ENCODE peak calls at places on chromosome 2, in four cellular contexts. One of them, this sample, is unnamed.

GRCh38 chr2:100733344-100734187 is 86.4 kb upstream of the NPAS2 start:
- DNase-seq in GM12878: no peak
- DNase-seq in GM23338: peak; percentile 25
- DNase-seq in HepG2: peak; percentile 37
- DNase-seq in this sample: no peak

GRCh38 chr2:47819834-47820233 is 36.9 kb downstream of the MSH6 start:
- DNase-seq in GM12878: no peak
- DNase-seq in GM23338: no peak
- DNase-seq in HepG2: no peak
- DNase-seq in this sample: no peak

GRCh38 chr2:172096661-172097547 is 5.8 kb downstream of the DLX2 start:
- DNase-seq in GM12878: no peak
- DNase-seq in GM23338: peak; percentile 63
- DNase-seq in HepG2: no peak
- DNase-seq in this sample: no peak

GRCh38 chr2:144998435-144998834 is 478.5 kb upstream of the ZEB2 start:
- DNase-seq in GM12878: no peak
- DNase-seq in GM23338: no peak
- DNase-seq in HepG2: no peak
- DNase-seq in this sample: no peak

GRCh38 chr2:148701039-148701438 is 56.5 kb downstream of the EPC2 start:
- DNase-seq in GM12878: no peak
- DNase-seq in GM23338: no peak
- DNase-seq in HepG2: no peak
- DNase-seq in this sample: no peak

GRCh38 chr2:237632991-237633629 is 5.7 kb downstream of the LRRFIP1 start:
- DNase-seq in GM12878: no peak
- DNase-seq in GM23338: no peak
- DNase-seq in HepG2: no peak
- DNase-seq in this sample: no peak

GRCh38 chr2:134347756-134348155 is 93.9 kb downstream of the MGAT5 start:
- DNase-seq in GM12878: no peak
- DNase-seq in GM23338: peak; percentile 6
- DNase-seq in HepG2: no peak
- DNase-seq in this sample: no peak

GRCh38 chr2:186460465-186460864 is 25.6 kb upstream of the ZC3H15 start:
- DNase-seq in GM12878: no peak
- DNase-seq in GM23338: peak; percentile 53
- DNase-seq in HepG2: peak; percentile 68
- DNase-seq in this sample: no peak

GRCh38 chr2:144935736-144936135 is 415.8 kb upstream of the ZEB2 start:
- DNase-seq in GM12878: no peak
- DNase-seq in GM23338: no peak
- DNase-seq in HepG2: no peak
- DNase-seq in this sample: no peak

GRCh38 chr2:217650229-217650628 is 352.6 kb downstream of the TNS1 start:
- DNase-seq in GM12878: no peak
- DNase-seq in GM23338: peak; percentile 24
- DNase-seq in HepG2: no peak
- DNase-seq in this sample: no peak

GRCh38 chr2:181374741-181375675 is 82.2 kb upstream of the ITGA4 start:
- DNase-seq in GM12878: peak; percentile 42
- DNase-seq in GM23338: no peak
- DNase-seq in HepG2: no peak
- DNase-seq in this sample: no peak

GRCh38 chr2:140863713-140864112 is 1267.1 kb downstream of the LRP1B start:
- DNase-seq in GM12878: peak; percentile 13
- DNase-seq in GM23338: peak; percentile 76
- DNase-seq in HepG2: peak; percentile 51
- DNase-seq in this sample: no peak

GRCh38 chr2:191051825-191052778 is 38.1 kb upstream of the STAT1 start:
- DNase-seq in GM12878: peak; percentile 12
- DNase-seq in GM23338: peak; percentile 73
- DNase-seq in HepG2: peak; percentile 56
- DNase-seq in this sample: peak; percentile 14

GRCh38 chr2:160666019-160666676 is 172.5 kb upstream of the RBMS1 start:
- DNase-seq in GM12878: peak; percentile 17
- DNase-seq in GM23338: no peak
- DNase-seq in HepG2: peak; percentile 46
- DNase-seq in this sample: no peak

GRCh38 chr2:27378096-27378808 is 2.3 kb downstream of the ZNF513 start:
- DNase-seq in GM12878: no peak
- DNase-seq in GM23338: peak; percentile 35
- DNase-seq in HepG2: peak; percentile 25
- DNase-seq in this sample: no peak

GRCh38 chr2:128318776-128319456 is at the start of gene HS6ST1:
- DNase-seq in GM12878: no peak
- DNase-seq in GM23338: peak; percentile 91
- DNase-seq in HepG2: peak; percentile 69
- DNase-seq in this sample: peak; percentile 90

GRCh38 chr2:122029945-122030344 is 274.5 kb downstream of the TSN start:
- DNase-seq in GM12878: no peak
- DNase-seq in GM23338: no peak
- DNase-seq in HepG2: no peak
- DNase-seq in this sample: no peak

GRCh38 chr2:241074901-241075540 is 27.1 kb downstream of the MTERF4 start:
- DNase-seq in GM12878: no peak
- DNase-seq in GM23338: no peak
- DNase-seq in HepG2: no peak
- DNase-seq in this sample: no peak

GRCh38 chr2:88627856-88628568 is 748 bp upstream of the EIF2AK3 start:
- DNase-seq in GM12878: no peak
- DNase-seq in GM23338: peak; percentile 96
- DNase-seq in HepG2: no peak
- DNase-seq in this sample: peak; percentile 77

GRCh38 chr2:58194451-58194850 is 46.7 kb downstream of the FANCL start:
- DNase-seq in GM12878: no peak
- DNase-seq in GM23338: peak; percentile 9
- DNase-seq in HepG2: no peak
- DNase-seq in this sample: no peak

GRCh38 chr2:113175101-113175628 is 1.4 kb downstream of the PSD4 start:
- DNase-seq in GM12878: peak; percentile 87
- DNase-seq in GM23338: no peak
- DNase-seq in HepG2: no peak
- DNase-seq in this sample: no peak

GRCh38 chr2:187519419-187520120 is 34.7 kb downstream of the TFPI start:
- DNase-seq in GM12878: no peak
- DNase-seq in GM23338: peak; percentile 59
- DNase-seq in HepG2: no peak
- DNase-seq in this sample: no peak

GRCh38 chr2:202449344-202449743 is 73.2 kb downstream of the BMPR2 start:
- DNase-seq in GM12878: no peak
- DNase-seq in GM23338: no peak
- DNase-seq in HepG2: no peak
- DNase-seq in this sample: no peak

GRCh38 chr2:27369471-27370025 is 590 bp downstream of the EIF2B4 start:
- DNase-seq in GM12878: no peak
- DNase-seq in GM23338: peak; percentile 84
- DNase-seq in HepG2: no peak
- DNase-seq in this sample: no peak

GRCh38 chr2:201618744-201619654 is 24.3 kb downstream of the TMEM237 start:
- DNase-seq in GM12878: no peak
- DNase-seq in GM23338: peak; percentile 77
- DNase-seq in HepG2: no peak
- DNase-seq in this sample: peak; percentile 25

GRCh38 chr2:159706385-159706980 is 5.8 kb upstream of the MARCHF7 start:
- DNase-seq in GM12878: no peak
- DNase-seq in GM23338: no peak
- DNase-seq in HepG2: no peak
- DNase-seq in this sample: no peak

GRCh38 chr2:70325875-70326274 is 24.0 kb upstream of the FAM136A start:
- DNase-seq in GM12878: no peak
- DNase-seq in GM23338: no peak
- DNase-seq in HepG2: no peak
- DNase-seq in this sample: no peak

GRCh38 chr2:70321377-70321776 is 19.5 kb upstream of the FAM136A start:
- DNase-seq in GM12878: no peak
- DNase-seq in GM23338: no peak
- DNase-seq in HepG2: no peak
- DNase-seq in this sample: no peak

GRCh38 chr2:70322518-70322917 is 20.7 kb upstream of the FAM136A start:
- DNase-seq in GM12878: no peak
- DNase-seq in GM23338: no peak
- DNase-seq in HepG2: no peak
- DNase-seq in this sample: no peak
- H2AFZ ChIP-seq in GM12878: no peak overlapping the region
- H2AFZ ChIP-seq in GM23338: peak overlapping the region; percentile 38
- H2AFZ ChIP-seq in HepG2: no peak overlapping the region
- H2AFZ ChIP-seq in this sample: no peak overlapping the region

GRCh38 chr2:54572262-54572635 is 116.1 kb downstream of the SPTBN1 start:
- DNase-seq in GM12878: no peak
- DNase-seq in GM23338: no peak
- DNase-seq in HepG2: peak; percentile 93
- DNase-seq in this sample: no peak
- TF ChIP-seq JUNB in GM12878: no peak
- TF ChIP-seq JUNB in GM23338: no peak
- TF ChIP-seq JUNB in HepG2: peak; percentile 73
- TF ChIP-seq JUNB in this sample: no peak

DNA sequence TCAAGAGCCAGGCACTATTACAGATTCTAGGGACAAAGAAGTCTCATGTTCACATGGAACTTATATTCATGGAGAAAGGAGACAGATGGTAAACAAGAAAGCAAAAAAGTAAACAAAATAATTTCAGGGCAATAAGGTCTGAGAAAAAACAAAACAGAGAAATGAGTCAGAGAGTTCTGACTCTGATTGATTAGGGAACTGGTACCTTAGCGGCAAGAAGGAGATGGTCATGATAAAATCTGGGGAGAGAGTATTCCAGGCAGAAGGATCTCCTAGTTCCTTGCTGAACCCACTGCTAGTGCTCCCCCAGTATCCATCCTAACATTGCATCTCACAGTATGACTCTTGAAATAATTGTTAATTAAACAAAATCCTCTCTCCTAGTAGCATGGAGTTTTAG is 161.8 kb upstream of the KLF7 start:
- DNase-seq in GM12878: no peak
- DNase-seq in GM23338: no peak
- DNase-seq in HepG2: no peak
- DNase-seq in this sample: no peak
- H2AFZ ChIP-seq in GM12878: peak overlapping the region; percentile 37
- H2AFZ ChIP-seq in GM23338: no peak overlapping the region
- H2AFZ ChIP-seq in HepG2: no peak overlapping the region
- H2AFZ ChIP-seq in this sample: no peak overlapping the region

DNA sequence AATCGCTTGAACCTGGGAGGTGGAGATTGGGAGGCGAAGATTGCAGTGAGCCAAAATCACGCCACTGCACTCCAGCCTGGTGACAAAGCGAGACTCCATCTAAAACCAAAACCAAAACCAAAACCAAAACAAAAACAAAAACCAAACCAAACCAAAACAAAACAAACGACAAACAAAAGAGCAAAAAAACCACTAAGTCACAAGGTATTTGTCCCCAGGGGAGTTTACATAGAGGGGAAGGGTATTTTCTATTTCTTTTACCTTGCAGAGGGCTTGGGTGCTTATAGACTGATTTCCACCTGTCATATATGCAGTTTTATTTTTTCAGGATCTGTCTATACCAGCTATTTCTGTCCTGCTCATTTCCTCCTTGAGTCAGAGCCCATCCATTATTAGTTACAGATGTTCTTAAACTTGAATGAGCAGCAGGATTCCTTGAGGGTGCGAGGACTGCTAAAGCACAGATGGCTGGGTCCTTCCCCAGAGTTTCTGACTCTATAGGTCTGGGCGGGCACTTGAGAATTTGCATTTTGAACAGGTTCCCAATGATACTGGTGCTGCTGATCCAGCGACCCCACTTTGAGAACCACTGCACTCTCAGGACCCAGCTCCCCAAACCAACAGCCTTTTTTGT is 102.2 kb upstream of the UXS1 start:
- DNase-seq in GM12878: no peak
- DNase-seq in GM23338: no peak
- DNase-seq in HepG2: no peak
- DNase-seq in this sample: no peak
- TF ChIP-seq JUNB in GM12878: no peak
- TF ChIP-seq JUNB in GM23338: no peak
- TF ChIP-seq JUNB in HepG2: no peak
- TF ChIP-seq JUNB in this sample: no peak

GRCh38 chr2:236168110-236169067 is at the start of gene GBX2:
- DNase-seq in GM12878: no peak
- DNase-seq in GM23338: peak; percentile 95
- DNase-seq in HepG2: no peak
- DNase-seq in this sample: peak; percentile 77
- H2AFZ ChIP-seq in GM12878: no peak within 1 kb of the TSS
- H2AFZ ChIP-seq in GM23338: peak within 1 kb of the TSS; percentile 84
- H2AFZ ChIP-seq in HepG2: no peak within 1 kb of the TSS
- H2AFZ ChIP-seq in this sample: peak within 1 kb of the TSS; percentile 81

GRCh38 chr2:71923887-71924533 is 223.7 kb downstream of the CYP26B1 start:
- DNase-seq in GM12878: peak; percentile 2
- DNase-seq in GM23338: peak; percentile 96
- DNase-seq in HepG2: peak; percentile 76
- DNase-seq in this sample: peak; percentile 79
- TF ChIP-seq JUNB in GM12878: no peak
- TF ChIP-seq JUNB in GM23338: no peak
- TF ChIP-seq JUNB in HepG2: no peak
- TF ChIP-seq JUNB in this sample: no peak

GRCh38 chr2:223952280-223952968 is 4.8 kb upstream of the MRPL44 start:
- DNase-seq in GM12878: no peak
- DNase-seq in GM23338: no peak
- DNase-seq in HepG2: no peak
- DNase-seq in this sample: no peak
- H2AFZ ChIP-seq in GM12878: peak overlapping the region; percentile 78
- H2AFZ ChIP-seq in GM23338: peak overlapping the region; percentile 75
- H2AFZ ChIP-seq in HepG2: peak overlapping the region; percentile 16
- H2AFZ ChIP-seq in this sample: peak overlapping the region; percentile 71

GRCh38 chr2:96556441-96557330 is 20.1 kb downstream of the ARID5A start:
- DNase-seq in GM12878: no peak
- DNase-seq in GM23338: no peak
- DNase-seq in HepG2: peak; percentile 99
- DNase-seq in this sample: no peak
- TF ChIP-seq JUNB in GM12878: no peak
- TF ChIP-seq JUNB in GM23338: no peak
- TF ChIP-seq JUNB in HepG2: peak; percentile 96
- TF ChIP-seq JUNB in this sample: no peak

DNA sequence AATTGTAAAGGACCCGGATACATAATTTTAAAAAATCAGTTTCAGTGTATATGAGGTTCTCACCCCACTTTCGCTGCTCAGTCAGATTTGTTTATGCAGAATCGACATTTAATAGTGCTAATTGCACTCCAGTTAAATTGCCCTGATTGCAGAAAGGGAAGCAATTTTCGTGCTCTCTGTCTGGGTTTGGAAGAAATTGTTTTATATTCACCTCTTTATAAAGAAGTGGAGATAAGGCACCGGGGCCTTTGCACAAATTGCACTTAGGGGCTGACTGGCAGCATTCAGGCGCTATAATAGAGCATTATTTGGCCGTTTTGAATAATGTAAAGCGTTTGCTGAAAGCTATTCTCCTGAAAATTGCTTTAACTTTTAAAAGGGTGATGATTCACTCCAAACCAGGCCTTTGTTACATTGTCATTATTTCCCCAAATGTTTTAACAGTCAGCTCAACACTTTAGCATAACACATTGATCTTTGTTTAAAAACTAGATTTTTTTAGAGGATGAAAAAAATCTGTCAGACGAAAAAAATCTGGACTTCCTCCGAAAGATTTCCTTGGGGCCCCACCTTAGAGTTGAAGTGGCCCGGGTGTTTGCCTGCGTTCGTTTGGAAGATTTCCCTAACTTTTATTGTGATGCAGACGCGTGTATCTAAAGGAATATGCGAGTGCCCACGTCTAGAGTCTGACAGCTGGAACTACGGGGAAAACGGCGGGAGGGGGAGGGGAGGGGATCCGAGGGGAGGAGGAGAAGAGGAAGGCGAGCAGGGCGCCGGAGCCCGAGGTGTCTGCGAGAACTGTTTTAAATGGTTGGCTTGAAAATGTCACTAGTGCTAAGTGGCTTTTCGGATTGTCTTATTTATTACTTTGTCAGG is 2.8 kb upstream of the SP9 start:
- DNase-seq in GM12878: no peak
- DNase-seq in GM23338: peak; percentile 66
- DNase-seq in HepG2: no peak
- DNase-seq in this sample: no peak
- H2AFZ ChIP-seq in GM12878: no peak overlapping the region
- H2AFZ ChIP-seq in GM23338: no peak overlapping the region
- H2AFZ ChIP-seq in HepG2: no peak overlapping the region
- H2AFZ ChIP-seq in this sample: no peak overlapping the region